ENCODE peak calls at places on chromosomes 3 and 15, in ten cellular contexts. B is left lung, O is K562, Y is cardiac muscle cell, I is SK-N-SH, P is AG04450, N is uterus, G is neural progenitor cell, X is A549, H is esophagus muscularis mucosa. V is an unnamed sample.

GRCh38 chr3:66093981-66094380 is 55.3 kb upstream of the MAGI1 start:
- DNase-seq in B (no peak), O (no peak), Y (no peak), I (no peak), P (no peak), N (no peak), G (no peak), X (no peak), H (no peak), V (no peak)

GRCh38 chr3:76500746-76501275 is 539.1 kb upstream of the ROBO2 start:
- DNase-seq in B (no peak), O (no peak), Y (no peak), I (no peak), P (no peak), N (no peak), G (no peak), X (no peak), H (no peak), V (no peak)

GRCh38 chr3:129974451-129975331 is at the start of gene TRH:
- DNase-seq in B (no peak), O (no peak), Y (no peak), I (peak; percentile 68), P (no peak), N (no peak), G (peak; percentile 78), X (no peak), H (no peak), V (no peak)

GRCh38 chr3:191476053-191476787 is 15.3 kb downstream of the PYDC2 start:
- DNase-seq in B (no peak), O (no peak), Y (no peak), I (no peak), P (no peak), N (no peak), G (no peak), X (no peak), H (no peak), V (no peak)

GRCh38 chr15:51054535-51054934 is 40.2 kb downstream of the TNFAIP8L3 start:
- DNase-seq in B (no peak), O (no peak), Y (no peak), I (no peak), P (no peak), N (no peak), G (no peak), X (no peak), H (no peak), V (no peak)

GRCh38 chr15:72398189-72398588 is at the start of gene TMEM202:
- DNase-seq in B (no peak), O (no peak), Y (no peak), I (no peak), P (no peak), N (no peak), G (no peak), X (no peak), H (no peak), V (no peak)

GRCh38 chr3:161415506-161416231 is 44.4 kb upstream of the SPTSSB start:
- DNase-seq in B (no peak), O (no peak), Y (peak; percentile 86), I (no peak), P (peak; percentile 61), N (no peak), G (no peak), X (no peak), H (no peak), V (no peak)

GRCh38 chr3:179318876-179319275 is 4.0 kb upstream of the ZNF639 start:
- DNase-seq in B (no peak), O (no peak), Y (no peak), I (no peak), P (no peak), N (no peak), G (no peak), X (no peak), H (no peak), V (no peak)

GRCh38 chr15:72983812-72984211 is 68.5 kb upstream of the NEO1 start:
- DNase-seq in B (no peak), O (no peak), Y (no peak), I (no peak), P (no peak), N (no peak), G (no peak), X (no peak), H (no peak), V (no peak)

GRCh38 chr3:113064183-113064582 is 73.4 kb downstream of the GTPBP8 start:
- DNase-seq in B (no peak), O (no peak), Y (no peak), I (no peak), P (no peak), N (no peak), G (no peak), X (no peak), H (no peak), V (no peak)

GRCh38 chr15:60787737-60788513 is 309.0 kb upstream of the ICE2 start:
- DNase-seq in B (no peak), O (no peak), Y (no peak), I (no peak), P (no peak), N (no peak), G (no peak), X (no peak), H (no peak), V (no peak)

GRCh38 chr15:84910928-84911623 is 26.6 kb downstream of the SLC28A1 start:
- DNase-seq in B (no peak), O (no peak), Y (no peak), I (no peak), P (no peak), N (no peak), G (no peak), X (no peak), H (no peak), V (no peak)

GRCh38 chr15:84911879-84912660 is 27.6 kb downstream of the SLC28A1 start:
- DNase-seq in B (peak; percentile 80), O (no peak), Y (peak; percentile 100), I (no peak), P (peak; percentile 87), N (peak; percentile 97), G (no peak), X (peak; percentile 89), H (peak; percentile 95), V (peak; percentile 59)

GRCh38 chr15:84915011-84915958 is 30.8 kb downstream of the SLC28A1 start:
- DNase-seq in B (peak; percentile 63), O (peak; percentile 74), Y (peak; percentile 78), I (peak; percentile 90), P (no peak), N (peak; percentile 93), G (no peak), X (peak; percentile 98), H (no peak), V (no peak)

GRCh38 chr15:84917452-84917851 is 33.0 kb downstream of the SLC28A1 start:
- DNase-seq in B (no peak), O (no peak), Y (no peak), I (no peak), P (no peak), N (no peak), G (no peak), X (no peak), H (no peak), V (no peak)

DNA sequence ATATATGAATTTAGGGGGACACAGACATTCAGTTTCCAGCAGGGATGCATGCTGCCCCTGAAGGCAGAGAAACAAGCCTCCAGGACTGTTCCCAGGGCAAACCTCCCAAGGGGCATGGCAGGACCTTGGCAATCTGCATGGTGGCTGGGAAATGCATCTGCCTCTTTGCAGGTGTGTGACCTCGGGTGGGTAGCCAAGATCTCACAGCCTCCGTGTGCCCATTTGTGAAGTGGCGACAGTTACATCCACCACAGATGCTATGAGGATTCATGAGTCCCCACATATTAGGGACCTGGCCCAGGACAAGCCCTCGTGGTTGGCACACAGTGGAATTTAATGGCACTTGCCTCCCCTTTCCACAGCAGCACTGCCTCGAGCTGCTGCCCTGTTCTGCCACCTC is 29.9 kb downstream of the SLC28A1 start:
- DNase-seq in B (no peak), O (no peak), Y (no peak), I (no peak), P (no peak), N (no peak), G (no peak), X (no peak), H (no peak), V (no peak)
- H3K4me3 ChIP-seq in B (no peak overlapping the region), O (no peak overlapping the region), Y (no peak overlapping the region), I (no peak overlapping the region), P (no peak overlapping the region), N (no peak overlapping the region), G (no peak overlapping the region), X (no peak overlapping the region), H (no peak overlapping the region), V (no peak overlapping the region)

DNA sequence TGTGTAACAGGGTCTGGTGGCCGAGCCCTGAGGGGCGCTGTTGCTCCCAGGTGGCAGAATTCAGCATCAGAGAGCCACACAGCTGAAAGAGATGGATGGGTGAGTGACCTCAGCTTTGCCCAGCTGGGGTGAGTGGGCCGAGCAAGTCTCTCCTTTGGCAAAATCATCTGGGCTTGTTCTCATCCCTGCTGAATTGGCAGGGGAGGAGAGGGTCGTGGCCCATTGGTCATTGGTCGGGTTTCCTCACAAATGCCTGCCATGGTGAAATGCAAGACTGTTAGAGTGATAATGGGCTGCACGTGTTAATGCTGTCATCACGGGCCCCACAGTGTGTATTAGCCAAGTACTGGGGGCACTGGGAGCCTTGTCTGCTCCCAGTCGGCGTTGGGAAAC is 15.9 kb downstream of the ABHD2 start:
- DNase-seq in B (no peak), O (no peak), Y (peak; percentile 93), I (no peak), P (no peak), N (peak; percentile 70), G (no peak), X (no peak), H (no peak), V (no peak)
- H3K27ac ChIP-seq in B (peak overlapping the region; percentile 68), O (no peak overlapping the region), Y (no peak overlapping the region), I (peak overlapping the region; percentile 94), P (peak overlapping the region; percentile 95), N (peak overlapping the region; percentile 81), G (no peak overlapping the region), X (peak overlapping the region; percentile 85), H (peak overlapping the region; percentile 94), V (peak overlapping the region; percentile 63)

DNA sequence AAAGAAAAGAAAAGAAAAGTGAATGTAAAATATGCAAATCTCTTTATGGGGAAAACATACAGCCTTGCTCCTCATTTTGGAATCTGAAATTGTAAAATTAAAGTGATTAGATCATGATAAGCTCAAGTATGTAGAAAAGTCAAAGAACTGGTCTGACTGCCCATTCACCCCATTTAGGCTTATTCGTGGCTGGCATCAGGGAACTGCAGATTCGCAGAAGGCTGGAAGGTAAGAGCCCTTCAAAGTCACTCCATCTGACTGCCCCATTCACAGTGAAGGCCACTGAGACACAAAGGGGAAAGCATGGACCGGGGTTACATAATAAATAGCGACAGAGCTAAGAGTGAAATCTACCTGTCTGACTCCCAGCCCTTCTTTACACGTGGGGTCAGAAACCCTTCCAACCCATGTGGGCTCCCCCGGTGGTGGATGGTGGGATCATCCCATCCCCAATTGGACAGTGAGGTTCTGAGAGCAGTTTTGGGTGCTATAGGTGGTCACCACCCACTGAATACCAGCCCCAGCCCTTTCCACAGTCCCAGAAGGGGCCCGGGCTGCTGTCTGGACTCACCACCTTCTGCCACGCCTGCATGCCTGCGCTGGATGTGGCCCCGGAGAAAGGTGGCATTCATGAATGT is 18.1 kb downstream of the DZIP1L start:
- DNase-seq in B (no peak), O (no peak), Y (no peak), I (peak; percentile 70), P (no peak), N (no peak), G (peak; percentile 15), X (peak; percentile 54), H (no peak), V (no peak)
- TF ChIP-seq CTCF in B (no peak), O (no peak), Y (peak; percentile 52), I (peak; percentile 54), P (peak; percentile 55), N (no peak), G (peak; percentile 60), X (no peak), H (peak; percentile 17), V (peak; percentile 21)

GRCh38 chr3:13016083-13016725 is 57.0 kb downstream of the IQSEC1 start:
- DNase-seq in B (peak; percentile 82), O (no peak), Y (no peak), I (no peak), P (no peak), N (no peak), G (no peak), X (no peak), H (no peak), V (no peak)
- H3K4me3 ChIP-seq in B (peak overlapping the region; percentile 51), O (no peak overlapping the region), Y (no peak overlapping the region), I (no peak overlapping the region), P (no peak overlapping the region), N (no peak overlapping the region), G (no peak overlapping the region), X (no peak overlapping the region), H (peak overlapping the region; percentile 27), V (no peak overlapping the region)